ENCODE peak calls at places on chromosomes 1 and 21, in ten cellular contexts. Z is kidney glomerular epithelial cell; S is CD8-positive, alpha-beta T cell; A is activated CD8-positive, alpha-beta memory T cell treated with anti-CD3 and anti-CD28 coated beads for 24 hours; O is SK-N-SH; P is T-helper 1 cell; I is ELR; B is astrocyte of the spinal cord; C is IMR-90; U is activated CD4-positive, alpha-beta T cell treated with anti-CD3 and anti-CD28 coated beads, Interleukin-2, amount 50 U/mL, for 24 hours. V is an unnamed sample.

GRCh38 chr21:31343680-31344480 is at the start of gene TIAM1:
- DNase-seq in Z (peak; percentile 45), S (no peak), A (peak; percentile 73), O (peak; percentile 64), P (no peak), I (peak; percentile 53), B (peak; percentile 73), C (peak; percentile 66), U (no peak), V (no peak)

GRCh38 chr1:228299211-228299610 is 91.4 kb downstream of the OBSCN start:
- DNase-seq in Z (no peak), S (no peak), A (no peak), O (no peak), P (no peak), I (no peak), B (no peak), C (no peak), U (no peak), V (no peak)

GRCh38 chr1:96804649-96805048 is 83.1 kb downstream of the PTBP2 start:
- DNase-seq in Z (no peak), S (no peak), A (no peak), O (no peak), P (no peak), I (no peak), B (no peak), C (no peak), U (no peak), V (no peak)

GRCh38 chr1:96559707-96560588 is 161.6 kb upstream of the PTBP2 start:
- DNase-seq in Z (peak; percentile 100), S (no peak), A (no peak), O (no peak), P (no peak), I (peak; percentile 98), B (peak; percentile 97), C (peak; percentile 99), U (no peak), V (no peak)

GRCh38 chr1:172451002-172451443 is 7.2 kb upstream of the PIGC start:
- DNase-seq in Z (peak; percentile 77), S (no peak), A (no peak), O (no peak), P (no peak), I (peak; percentile 63), B (peak; percentile 65), C (peak; percentile 79), U (no peak), V (no peak)

GRCh38 chr1:101288491-101288944 is 51.7 kb downstream of the S1PR1 start:
- DNase-seq in Z (peak; percentile 81), S (peak; percentile 73), A (peak; percentile 72), O (peak; percentile 60), P (peak; percentile 64), I (peak; percentile 94), B (peak; percentile 89), C (peak; percentile 91), U (no peak), V (peak; percentile 46)

GRCh38 chr1:156257711-156258110 is 9.9 kb upstream of the PAQR6 start:
- DNase-seq in Z (no peak), S (no peak), A (no peak), O (peak; percentile 44), P (no peak), I (no peak), B (no peak), C (no peak), U (no peak), V (no peak)

GRCh38 chr1:115238336-115239147 is 99.5 kb downstream of the NGF start:
- DNase-seq in Z (no peak), S (no peak), A (no peak), O (no peak), P (no peak), I (no peak), B (no peak), C (no peak), U (no peak), V (no peak)

GRCh38 chr1:178500091-178500770 is 3.5 kb upstream of the CLEC20A start:
- DNase-seq in Z (no peak), S (no peak), A (peak; percentile 19), O (no peak), P (no peak), I (peak; percentile 25), B (no peak), C (no peak), U (no peak), V (no peak)

GRCh38 chr1:11157867-11158266 is 31.3 kb upstream of the ANGPTL7 start:
- DNase-seq in Z (no peak), S (no peak), A (no peak), O (no peak), P (no peak), I (peak; percentile 30), B (peak; percentile 23), C (peak; percentile 54), U (no peak), V (no peak)

GRCh38 chr1:21906173-21907078 is 30.7 kb downstream of the HSPG2 start:
- DNase-seq in Z (no peak), S (no peak), A (no peak), O (no peak), P (no peak), I (no peak), B (no peak), C (peak; percentile 34), U (no peak), V (no peak)

GRCh38 chr1:233707153-233707905 is 93.4 kb downstream of the KCNK1 start:
- DNase-seq in Z (peak; percentile 12), S (no peak), A (no peak), O (no peak), P (no peak), I (peak; percentile 16), B (peak; percentile 33), C (peak; percentile 1), U (no peak), V (no peak)

GRCh38 chr1:168618887-168619286 is 42.5 kb downstream of the XCL1 start:
- DNase-seq in Z (no peak), S (no peak), A (no peak), O (no peak), P (no peak), I (no peak), B (no peak), C (no peak), U (no peak), V (no peak)